ENCODE peak calls at places on chromosomes 11 and 22, in eight cellular contexts. One of them, this sample, is unnamed.

GRCh38 chr11:121391914-121392313 is 60.2 kb upstream of the SORL1 start:
- DNase-seq in IMR-90: no peak
- DNase-seq in psoas muscle: no peak
- DNase-seq in upper lobe of left lung: no peak
- DNase-seq in AG09319: no peak
- DNase-seq in GM23338: no peak
- DNase-seq in fibroblast of pulmonary artery: no peak
- DNase-seq in WTC11: no peak
- DNase-seq in this sample: no peak

GRCh38 chr11:122097419-122098001 is 18.5 kb downstream of the BLID start:
- DNase-seq in AG09319: no peak
- DNase-seq in fibroblast of pulmonary artery: peak; percentile 71
- DNase-seq in GM23338: peak; percentile 26
- DNase-seq in WTC11: no peak
- DNase-seq in IMR-90: peak; percentile 47
- DNase-seq in psoas muscle: no peak
- DNase-seq in upper lobe of left lung: no peak
- DNase-seq in this sample: no peak

GRCh38 chr22:50016988-50017700 is 4.6 kb upstream of the IL17REL start:
- DNase-seq in AG09319: no peak
- DNase-seq in WTC11: no peak
- DNase-seq in psoas muscle: no peak
- DNase-seq in fibroblast of pulmonary artery: peak; percentile 37
- DNase-seq in upper lobe of left lung: peak; percentile 67
- DNase-seq in IMR-90: no peak
- DNase-seq in GM23338: no peak
- DNase-seq in this sample: no peak

GRCh38 chr11:46121328-46121723 is at the start of gene PHF21A:
- DNase-seq in GM23338: peak; percentile 95
- DNase-seq in psoas muscle: peak; percentile 96
- DNase-seq in upper lobe of left lung: peak; percentile 98
- DNase-seq in IMR-90: peak; percentile 93
- DNase-seq in fibroblast of pulmonary artery: peak; percentile 96
- DNase-seq in AG09319: peak; percentile 94
- DNase-seq in WTC11: peak; percentile 88
- DNase-seq in this sample: peak; percentile 86

GRCh38 chr11:121152764-121153163 is 51.7 kb downstream of the TECTA start:
- DNase-seq in psoas muscle: no peak
- DNase-seq in GM23338: no peak
- DNase-seq in upper lobe of left lung: peak; percentile 78
- DNase-seq in IMR-90: no peak
- DNase-seq in WTC11: no peak
- DNase-seq in fibroblast of pulmonary artery: no peak
- DNase-seq in AG09319: no peak
- DNase-seq in this sample: no peak

GRCh38 chr11:100980156-100980555 is 149.5 kb downstream of the PGR start:
- DNase-seq in upper lobe of left lung: no peak
- DNase-seq in fibroblast of pulmonary artery: peak; percentile 39
- DNase-seq in WTC11: no peak
- DNase-seq in GM23338: peak; percentile 60
- DNase-seq in psoas muscle: no peak
- DNase-seq in IMR-90: peak; percentile 13
- DNase-seq in AG09319: no peak
- DNase-seq in this sample: no peak

GRCh38 chr11:14015711-14016110 is 53.2 kb downstream of the SPON1 start:
- DNase-seq in GM23338: peak; percentile 25
- DNase-seq in AG09319: no peak
- DNase-seq in psoas muscle: no peak
- DNase-seq in upper lobe of left lung: no peak
- DNase-seq in fibroblast of pulmonary artery: peak; percentile 40
- DNase-seq in IMR-90: peak; percentile 81
- DNase-seq in WTC11: no peak
- DNase-seq in this sample: no peak

GRCh38 chr22:37266581-37267127 is 15.7 kb upstream of the CYTH4 start:
- DNase-seq in psoas muscle: no peak
- DNase-seq in WTC11: no peak
- DNase-seq in AG09319: no peak
- DNase-seq in IMR-90: no peak
- DNase-seq in fibroblast of pulmonary artery: no peak
- DNase-seq in upper lobe of left lung: no peak
- DNase-seq in GM23338: no peak
- DNase-seq in this sample: no peak

GRCh38 chr11:45097721-45098493 is 48.5 kb upstream of the PRDM11 start:
- DNase-seq in fibroblast of pulmonary artery: peak; percentile 81
- DNase-seq in AG09319: no peak
- DNase-seq in upper lobe of left lung: no peak
- DNase-seq in psoas muscle: no peak
- DNase-seq in IMR-90: peak; percentile 56
- DNase-seq in WTC11: peak; percentile 88
- DNase-seq in GM23338: peak; percentile 92
- DNase-seq in this sample: no peak

GRCh38 chr22:41576877-41577276 is 12.8 kb downstream of the PMM1 start:
- DNase-seq in psoas muscle: peak; percentile 72
- DNase-seq in WTC11: peak; percentile 87
- DNase-seq in IMR-90: peak; percentile 52
- DNase-seq in upper lobe of left lung: no peak
- DNase-seq in AG09319: no peak
- DNase-seq in GM23338: peak; percentile 95
- DNase-seq in fibroblast of pulmonary artery: peak; percentile 45
- DNase-seq in this sample: no peak

GRCh38 chr11:111736191-111736590 is 30.0 kb downstream of the PPP2R1B start:
- DNase-seq in upper lobe of left lung: no peak
- DNase-seq in AG09319: peak; percentile 34
- DNase-seq in IMR-90: peak; percentile 80
- DNase-seq in WTC11: no peak
- DNase-seq in fibroblast of pulmonary artery: peak; percentile 75
- DNase-seq in GM23338: no peak
- DNase-seq in psoas muscle: no peak
- DNase-seq in this sample: no peak

GRCh38 chr22:41846268-41847002 is 13.5 kb downstream of the SREBF2 start:
- DNase-seq in fibroblast of pulmonary artery: no peak
- DNase-seq in psoas muscle: no peak
- DNase-seq in AG09319: no peak
- DNase-seq in upper lobe of left lung: no peak
- DNase-seq in GM23338: peak; percentile 36
- DNase-seq in WTC11: no peak
- DNase-seq in IMR-90: no peak
- DNase-seq in this sample: no peak

GRCh38 chr11:60887531-60887930 is 18.9 kb downstream of the PRPF19 start:
- DNase-seq in fibroblast of pulmonary artery: peak; percentile 73
- DNase-seq in IMR-90: peak; percentile 61
- DNase-seq in upper lobe of left lung: no peak
- DNase-seq in psoas muscle: no peak
- DNase-seq in WTC11: peak; percentile 60
- DNase-seq in AG09319: no peak
- DNase-seq in GM23338: peak; percentile 77
- DNase-seq in this sample: no peak

GRCh38 chr22:43078522-43078921 is 10.7 kb downstream of the TTLL1 start:
- DNase-seq in upper lobe of left lung: no peak
- DNase-seq in psoas muscle: no peak
- DNase-seq in GM23338: no peak
- DNase-seq in AG09319: no peak
- DNase-seq in fibroblast of pulmonary artery: no peak
- DNase-seq in IMR-90: no peak
- DNase-seq in WTC11: no peak
- DNase-seq in this sample: no peak

GRCh38 chr22:23219787-23220484 is 39.6 kb downstream of the BCR start:
- DNase-seq in GM23338: no peak
- DNase-seq in upper lobe of left lung: no peak
- DNase-seq in IMR-90: peak; percentile 61
- DNase-seq in psoas muscle: no peak
- DNase-seq in WTC11: no peak
- DNase-seq in AG09319: no peak
- DNase-seq in fibroblast of pulmonary artery: peak; percentile 40
- DNase-seq in this sample: peak; percentile 66

GRCh38 chr22:49768961-49769690 is 58.5 kb downstream of the BRD1 start:
- DNase-seq in AG09319: no peak
- DNase-seq in GM23338: no peak
- DNase-seq in WTC11: peak; percentile 10
- DNase-seq in IMR-90: peak; percentile 61
- DNase-seq in upper lobe of left lung: peak; percentile 89
- DNase-seq in fibroblast of pulmonary artery: peak; percentile 61
- DNase-seq in psoas muscle: peak; percentile 87
- DNase-seq in this sample: no peak

GRCh38 chr11:58058276-58059010 is 27.7 kb downstream of the OR6Q1 start:
- DNase-seq in GM23338: no peak
- DNase-seq in IMR-90: no peak
- DNase-seq in AG09319: no peak
- DNase-seq in fibroblast of pulmonary artery: no peak
- DNase-seq in upper lobe of left lung: peak; percentile 24
- DNase-seq in WTC11: no peak
- DNase-seq in psoas muscle: no peak
- DNase-seq in this sample: no peak

GRCh38 chr11:128585498-128586238 is 1.7 kb downstream of the ETS1 start:
- DNase-seq in upper lobe of left lung: no peak
- DNase-seq in psoas muscle: no peak
- DNase-seq in IMR-90: no peak
- DNase-seq in fibroblast of pulmonary artery: no peak
- DNase-seq in AG09319: no peak
- DNase-seq in GM23338: peak; percentile 41
- DNase-seq in WTC11: no peak
- DNase-seq in this sample: no peak

GRCh38 chr11:107996025-107996776 is 12.5 kb upstream of the CUL5 start:
- DNase-seq in IMR-90: no peak
- DNase-seq in psoas muscle: no peak
- DNase-seq in upper lobe of left lung: no peak
- DNase-seq in fibroblast of pulmonary artery: no peak
- DNase-seq in WTC11: no peak
- DNase-seq in GM23338: no peak
- DNase-seq in AG09319: no peak
- DNase-seq in this sample: no peak

GRCh38 chr11:112570335-112570734 is 309.7 kb upstream of the PLET1 start:
- DNase-seq in AG09319: no peak
- DNase-seq in WTC11: no peak
- DNase-seq in psoas muscle: no peak
- DNase-seq in upper lobe of left lung: no peak
- DNase-seq in IMR-90: no peak
- DNase-seq in fibroblast of pulmonary artery: no peak
- DNase-seq in GM23338: no peak
- DNase-seq in this sample: no peak

GRCh38 chr22:24591286-24591830 is 1.5 kb downstream of the LRRC75B start:
- DNase-seq in AG09319: no peak
- DNase-seq in WTC11: no peak
- DNase-seq in IMR-90: no peak
- DNase-seq in GM23338: no peak
- DNase-seq in fibroblast of pulmonary artery: no peak
- DNase-seq in upper lobe of left lung: no peak
- DNase-seq in psoas muscle: no peak
- DNase-seq in this sample: no peak

GRCh38 chr22:26740253-26740652 is 82.9 kb downstream of the MIAT start:
- DNase-seq in WTC11: no peak
- DNase-seq in fibroblast of pulmonary artery: no peak
- DNase-seq in IMR-90: no peak
- DNase-seq in AG09319: no peak
- DNase-seq in GM23338: peak; percentile 36
- DNase-seq in psoas muscle: no peak
- DNase-seq in upper lobe of left lung: no peak
- DNase-seq in this sample: no peak

GRCh38 chr22:37843746-37844089 is 416 bp downstream of the ANKRD54 start:
- DNase-seq in psoas muscle: peak; percentile 78
- DNase-seq in AG09319: no peak
- DNase-seq in GM23338: peak; percentile 58
- DNase-seq in IMR-90: peak; percentile 32
- DNase-seq in fibroblast of pulmonary artery: no peak
- DNase-seq in upper lobe of left lung: peak; percentile 94
- DNase-seq in WTC11: peak; percentile 59
- DNase-seq in this sample: no peak

GRCh38 chr11:93648168-93648567 is 13.3 kb upstream of the CEP295 start:
- DNase-seq in GM23338: peak; percentile 60
- DNase-seq in AG09319: no peak
- DNase-seq in IMR-90: peak; percentile 21
- DNase-seq in upper lobe of left lung: no peak
- DNase-seq in psoas muscle: no peak
- DNase-seq in fibroblast of pulmonary artery: peak; percentile 39
- DNase-seq in WTC11: no peak
- DNase-seq in this sample: no peak
- TF ChIP-seq CTCF in GM23338: peak; percentile 66
- TF ChIP-seq CTCF in AG09319: no peak
- TF ChIP-seq CTCF in IMR-90: peak; percentile 29
- TF ChIP-seq CTCF in upper lobe of left lung: no peak
- TF ChIP-seq CTCF in psoas muscle: no peak
- TF ChIP-seq CTCF in fibroblast of pulmonary artery: peak; percentile 52
- TF ChIP-seq CTCF in WTC11: peak; percentile 16
- TF ChIP-seq CTCF in this sample: no peak

GRCh38 chr22:40480996-40481395 is 110.6 kb downstream of the SGSM3 start:
- DNase-seq in IMR-90: no peak
- DNase-seq in upper lobe of left lung: no peak
- DNase-seq in WTC11: no peak
- DNase-seq in psoas muscle: no peak
- DNase-seq in fibroblast of pulmonary artery: no peak
- DNase-seq in GM23338: no peak
- DNase-seq in AG09319: no peak
- DNase-seq in this sample: no peak

GRCh38 chr22:40478456-40479125 is 108.2 kb downstream of the SGSM3 start:
- DNase-seq in WTC11: no peak
- DNase-seq in IMR-90: no peak
- DNase-seq in upper lobe of left lung: no peak
- DNase-seq in fibroblast of pulmonary artery: no peak
- DNase-seq in GM23338: no peak
- DNase-seq in AG09319: no peak
- DNase-seq in psoas muscle: no peak
- DNase-seq in this sample: no peak

GRCh38 chr22:40477683-40478348 is 107.4 kb downstream of the SGSM3 start:
- DNase-seq in WTC11: no peak
- DNase-seq in fibroblast of pulmonary artery: no peak
- DNase-seq in IMR-90: no peak
- DNase-seq in upper lobe of left lung: no peak
- DNase-seq in GM23338: no peak
- DNase-seq in AG09319: no peak
- DNase-seq in psoas muscle: no peak
- DNase-seq in this sample: no peak

GRCh38 chr22:40479887-40480538 is 109.6 kb downstream of the SGSM3 start:
- DNase-seq in fibroblast of pulmonary artery: peak; percentile 60
- DNase-seq in WTC11: no peak
- DNase-seq in psoas muscle: no peak
- DNase-seq in IMR-90: peak; percentile 40
- DNase-seq in AG09319: no peak
- DNase-seq in upper lobe of left lung: no peak
- DNase-seq in GM23338: no peak
- DNase-seq in this sample: no peak

GRCh38 chr22:40479126-40479800 is 108.9 kb downstream of the SGSM3 start:
- DNase-seq in WTC11: no peak
- DNase-seq in IMR-90: no peak
- DNase-seq in AG09319: no peak
- DNase-seq in upper lobe of left lung: no peak
- DNase-seq in fibroblast of pulmonary artery: no peak
- DNase-seq in psoas muscle: no peak
- DNase-seq in GM23338: no peak
- DNase-seq in this sample: no peak
- TF ChIP-seq CTCF in WTC11: no peak
- TF ChIP-seq CTCF in IMR-90: no peak
- TF ChIP-seq CTCF in AG09319: no peak
- TF ChIP-seq CTCF in upper lobe of left lung: no peak
- TF ChIP-seq CTCF in fibroblast of pulmonary artery: no peak
- TF ChIP-seq CTCF in psoas muscle: no peak
- TF ChIP-seq CTCF in GM23338: peak; percentile 34
- TF ChIP-seq CTCF in this sample: no peak

GRCh38 chr22:35337932-35338331 is 38.2 kb downstream of the TOM1 start:
- DNase-seq in upper lobe of left lung: peak; percentile 34
- DNase-seq in AG09319: no peak
- DNase-seq in IMR-90: no peak
- DNase-seq in GM23338: peak; percentile 54
- DNase-seq in psoas muscle: no peak
- DNase-seq in WTC11: no peak
- DNase-seq in fibroblast of pulmonary artery: no peak
- DNase-seq in this sample: no peak
- TF ChIP-seq CTCF in upper lobe of left lung: no peak
- TF ChIP-seq CTCF in AG09319: no peak
- TF ChIP-seq CTCF in IMR-90: no peak
- TF ChIP-seq CTCF in GM23338: peak; percentile 28
- TF ChIP-seq CTCF in psoas muscle: no peak
- TF ChIP-seq CTCF in WTC11: no peak
- TF ChIP-seq CTCF in fibroblast of pulmonary artery: no peak
- TF ChIP-seq CTCF in this sample: no peak

GRCh38 chr11:76513654-76514034 is 68.8 kb downstream of the EMSY start:
- DNase-seq in WTC11: no peak
- DNase-seq in upper lobe of left lung: no peak
- DNase-seq in psoas muscle: no peak
- DNase-seq in fibroblast of pulmonary artery: no peak
- DNase-seq in IMR-90: no peak
- DNase-seq in GM23338: no peak
- DNase-seq in AG09319: no peak
- DNase-seq in this sample: no peak
- TF ChIP-seq CTCF in WTC11: no peak
- TF ChIP-seq CTCF in upper lobe of left lung: no peak
- TF ChIP-seq CTCF in psoas muscle: no peak
- TF ChIP-seq CTCF in fibroblast of pulmonary artery: no peak
- TF ChIP-seq CTCF in IMR-90: no peak
- TF ChIP-seq CTCF in GM23338: no peak
- TF ChIP-seq CTCF in AG09319: no peak
- TF ChIP-seq CTCF in this sample: no peak

This sample was measured in activated B cell treated with CpG ODN at 0.5 μM for 24 hours.